ENCODE peak calls at places on chromosome 1, in five cellular contexts. F is NCI-H460, V is caudate nucleus, L is HS-5, O is T-cell. X is an unnamed sample.

GRCh38 chr1:2210084-2210653 is 15.6 kb upstream of the FAAP20 start:
- DNase-seq in O (no peak), L (no peak), F (no peak), V (no peak), X (no peak)

GRCh38 chr1:64482720-64483119 is 12.8 kb downstream of the CACHD1 start:
- DNase-seq in V (no peak), F (no peak), O (no peak), L (no peak), X (no peak)

GRCh38 chr1:8816831-8817412 is 518 bp downstream of the RERE start:
- DNase-seq in O (no peak), L (no peak), V (peak), F (no peak), X (no peak)

GRCh38 chr1:83857108-83857507 is 141.8 kb downstream of the TTLL7 start:
- DNase-seq in L (peak), V (no peak), O (no peak), F (peak), X (peak)

GRCh38 chr1:9888886-9889285 is 21.2 kb downstream of the CTNNBIP1 start:
- DNase-seq in L (no peak), O (no peak), F (no peak), V (no peak), X (no peak)

GRCh38 chr1:167554028-167554779 is 642 bp upstream of the CREG1 start:
- DNase-seq in L (no peak), V (peak), O (no peak), F (no peak), X (no peak)

GRCh38 chr1:93411000-93411399 is 36.9 kb upstream of the FNBP1L start:
- DNase-seq in O (no peak), F (no peak), V (no peak), L (no peak), X (no peak)

GRCh38 chr1:215228193-215228592 is 145.7 kb downstream of the KCNK2 start:
- DNase-seq in F (no peak), O (no peak), L (no peak), V (no peak), X (no peak)

GRCh38 chr1:54973205-54973921 is 7.1 kb upstream of the TMEM61 start:
- DNase-seq in F (peak), L (no peak), O (no peak), V (peak), X (peak)

GRCh38 chr1:6111571-6111970 is 65.9 kb downstream of the KCNAB2 start:
- DNase-seq in L (no peak), F (no peak), V (no peak), O (no peak), X (no peak)

GRCh38 chr1:56798053-56798471 is 21.1 kb downstream of the FYB2 start:
- DNase-seq in O (no peak), V (no peak), F (no peak), L (peak), X (no peak)

GRCh38 chr1:45968941-45969666 is 163.3 kb downstream of the PIK3R3 start:
- DNase-seq in F (no peak), L (no peak), O (no peak), V (no peak), X (no peak)

GRCh38 chr1:183038333-183038876 is 15.2 kb downstream of the LAMC1 start:
- DNase-seq in V (no peak), F (no peak), O (no peak), L (no peak), X (no peak)

GRCh38 chr1:111671849-111672248 is 52.3 kb downstream of the RAP1A start:
- DNase-seq in V (no peak), L (no peak), O (no peak), F (no peak), X (no peak)

GRCh38 chr1:67646145-67647035 is 38.6 kb upstream of the GADD45A start:
- DNase-seq in L (no peak), V (no peak), F (no peak), O (no peak), X (no peak)

GRCh38 chr1:232316864-232317263 is 313.1 kb downstream of the SIPA1L2 start:
- DNase-seq in O (no peak), L (no peak), V (no peak), F (no peak), X (no peak)

GRCh38 chr1:30705673-30706072 is 17.7 kb downstream of the MATN1 start:
- DNase-seq in F (no peak), L (no peak), O (no peak), V (no peak), X (no peak)

GRCh38 chr1:19661721-19662228 is 2.9 kb upstream of the HTR6 start:
- DNase-seq in F (no peak), L (no peak), V (no peak), O (no peak), X (peak)

GRCh38 chr1:218299416-218299815 is 14.3 kb downstream of the RRP15 start:
- DNase-seq in O (no peak), L (no peak), F (peak), V (no peak), X (peak)

GRCh38 chr1:53316742-53317650 is 10.9 kb downstream of the LRP8 start:
- DNase-seq in F (no peak), V (no peak), O (no peak), L (no peak), X (no peak)

GRCh38 chr1:25706146-25707089 is 89.8 kb downstream of the MAN1C1 start:
- DNase-seq in O (no peak), F (no peak), V (no peak), L (no peak), X (no peak)

GRCh38 chr1:232383455-232384074 is 246.4 kb downstream of the SIPA1L2 start:
- DNase-seq in L (no peak), V (no peak), O (no peak), F (no peak), X (no peak)

GRCh38 chr1:88608139-88608943 is 75.7 kb upstream of the PKN2 start:
- DNase-seq in F (peak), O (no peak), V (no peak), L (peak), X (peak)